ENCODE peak calls at places on chromosomes 4 and X, in four cellular contexts. S is breast epithelium, J is GM23248, F is PC-3. T is an unnamed sample.
A peak's percentile ranks its signal among the peaks of the same experiment; 100 is the strongest.

GRCh38 chr4:43855283-43855682 is 593.3 kb downstream of the KCTD8 start:
- DNase-seq in S (no peak), J (no peak), F (no peak), T (no peak)

GRCh38 chr4:183969596-183969995 is 64.5 kb downstream of the STOX2 start:
- DNase-seq in S (no peak), J (no peak), F (no peak), T (no peak)

GRCh38 chrX:154967603-154968002 is 54.9 kb downstream of the F8 start:
- DNase-seq in S (no peak), J (peak; percentile 31), F (peak; percentile 71), T (no peak)

GRCh38 chr4:91958651-91959050 is 345.1 kb upstream of the GRID2 start:
- DNase-seq in S (no peak), J (peak; percentile 50), F (no peak), T (no peak)

GRCh38 chrX:129983575-129984131 is 1.2 kb downstream of the BCORL1 start:
- DNase-seq in S (no peak), J (peak; percentile 33), F (no peak), T (no peak)

GRCh38 chrX:37679888-37680287 is 5.7 kb upstream of the XK start:
- DNase-seq in S (no peak), J (no peak), F (no peak), T (no peak)

GRCh38 chr4:13872145-13872544 is 244.6 kb upstream of the BOD1L1 start:
- DNase-seq in S (no peak), J (peak; percentile 32), F (no peak), T (no peak)

GRCh38 chrX:131617182-131617581 is 73.3 kb downstream of the OR13H1 start:
- DNase-seq in S (no peak), J (peak; percentile 33), F (peak; percentile 68), T (no peak)

GRCh38 chrX:70979136-70979762 is 48.4 kb upstream of the SLC7A3 start:
- DNase-seq in S (no peak), J (peak; percentile 66), F (peak; percentile 41), T (no peak)

GRCh38 chrX:31233941-31234496 is 162.2 kb upstream of the FTHL17 start:
- DNase-seq in S (no peak), J (no peak), F (no peak), T (no peak)

GRCh38 chr4:63063765-63064164 is 1345.5 kb downstream of the TECRL start:
- DNase-seq in S (no peak), J (no peak), F (no peak), T (no peak)

GRCh38 chrX:134935286-134935685 is 55.5 kb upstream of the SMIM10 start:
- DNase-seq in S (no peak), J (no peak), F (no peak), T (no peak)

GRCh38 chr4:15493411-15493810 is 23.7 kb downstream of the CC2D2A start:
- DNase-seq in S (no peak), J (no peak), F (no peak), T (no peak)

GRCh38 chr4:15488136-15488535 is 18.5 kb downstream of the CC2D2A start:
- DNase-seq in S (no peak), J (no peak), F (no peak), T (no peak)

GRCh38 chr4:15489551-15489950 is 19.9 kb downstream of the CC2D2A start:
- DNase-seq in S (no peak), J (no peak), F (no peak), T (no peak)

GRCh38 chr4:15488658-15489470 is 19.2 kb downstream of the CC2D2A start:
- DNase-seq in S (no peak), J (peak; percentile 41), F (no peak), T (no peak)
- H3K4me3 ChIP-seq in S (no peak overlapping the region), J (no peak overlapping the region), F (no peak overlapping the region), T (no peak overlapping the region)

GRCh38 chr4:5958199-5958735 is 60.0 kb downstream of the C4orf50 start:
- DNase-seq in S (no peak), J (no peak), F (no peak), T (no peak)
- H3K27me3 ChIP-seq in S (peaks cover 42% of the 10 kb centered on the region), J (peaks cover 17% of the 10 kb centered on the region), F (peaks cover 54% of the 10 kb centered on the region), T (peaks cover 6% of the 10 kb centered on the region)

DNA sequence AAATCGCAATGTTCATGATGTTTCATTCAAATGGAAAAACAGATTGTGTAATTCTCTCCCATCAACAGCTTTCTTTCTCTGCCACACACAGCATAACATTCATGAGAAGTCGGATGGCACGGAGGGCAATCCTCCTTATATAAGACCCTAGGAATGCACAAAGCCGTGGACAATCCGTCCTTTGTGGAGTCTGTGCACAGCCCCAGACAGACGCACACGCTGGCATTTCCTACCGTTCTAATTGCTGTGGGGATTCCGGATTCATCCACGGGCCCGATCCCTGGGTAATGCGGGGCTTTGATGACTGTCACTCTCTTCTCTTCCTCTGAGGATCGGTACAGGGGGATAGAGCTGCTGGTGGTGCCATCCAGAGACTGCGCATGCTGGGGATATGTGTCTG is 121.9 kb upstream of the PDLIM3 start:
- DNase-seq in S (no peak), J (no peak), F (no peak), T (no peak)
- H3K27ac ChIP-seq in S (peak overlapping the region; percentile 53), J (no peak overlapping the region), F (no peak overlapping the region), T (peak overlapping the region; percentile 62)

GRCh38 chr4:48343531-48343930 is 2.2 kb downstream of the SLAIN2 start:
- DNase-seq in S (no peak), J (peak; percentile 60), F (peak; percentile 13), T (no peak)
- H3K4me3 ChIP-seq in S (peak overlapping the region; percentile 85), J (peak overlapping the region; percentile 88), F (peak overlapping the region; percentile 99), T (peak overlapping the region; percentile 85)

GRCh38 chr4:139961344-139961948 is 192.5 kb downstream of the MAML3 start:
- DNase-seq in S (no peak), J (no peak), F (no peak), T (no peak)
- H3K27me3 ChIP-seq in S (no peaks in the 10 kb centered on the region), J (no peaks in the 10 kb centered on the region), F (no peaks in the 10 kb centered on the region), T (no peaks in the 10 kb centered on the region)